ENCODE peak calls at places on chromosome 4, in four cellular contexts. I is kidney epithelial cell, A is stomach, P is cardiac muscle cell. E is an unnamed sample.

GRCh38 chr4:184251680-184252000 is 34.0 kb upstream of the ENPP6 start:
- DNase-seq in P (no peak), I (no peak), A (no peak), E (no peak)

GRCh38 chr4:76197971-76198410 is 15.6 kb downstream of the SCARB2 start:
- DNase-seq in P (peak; percentile 79), I (no peak), A (no peak), E (peak; percentile 61)

GRCh38 chr4:53734584-53735363 is 143.5 kb upstream of the LNX1 start:
- DNase-seq in I (no peak), P (peak; percentile 44), A (no peak), E (no peak)

GRCh38 chr4:184279496-184280082 is 61.9 kb upstream of the ENPP6 start:
- DNase-seq in P (no peak), I (no peak), A (no peak), E (no peak)

GRCh38 chr4:2939383-2940243 is 23.6 kb downstream of the NOP14 start:
- DNase-seq in A (peak; percentile 19), I (no peak), P (no peak), E (no peak)

GRCh38 chr4:169385356-169385755 is 114.6 kb upstream of the SH3RF1 start:
- DNase-seq in P (no peak), I (no peak), A (no peak), E (no peak)

GRCh38 chr4:84661191-84661944 is 78.4 kb downstream of the CDS1 start:
- DNase-seq in A (no peak), I (no peak), P (no peak), E (no peak)

GRCh38 chr4:30402276-30402675 is 317.9 kb upstream of the PCDH7 start:
- DNase-seq in A (no peak), I (no peak), P (peak; percentile 43), E (no peak)

GRCh38 chr4:188781655-188782054 is 642.4 kb downstream of the TRIML1 start:
- DNase-seq in P (no peak), I (no peak), A (peak; percentile 31), E (no peak)

GRCh38 chr4:148573284-148573683 is 131.1 kb upstream of the NR3C2 start:
- DNase-seq in I (no peak), A (no peak), P (no peak), E (no peak)

GRCh38 chr4:82776925-82777542 is 21.6 kb downstream of the SCD5 start:
- DNase-seq in P (peak; percentile 39), I (no peak), A (no peak), E (no peak)

GRCh38 chr4:125762537-125762936 is 447.8 kb downstream of the FAT4 start:
- DNase-seq in P (no peak), I (no peak), A (no peak), E (no peak)

GRCh38 chr4:26279446-26279845 is 41.4 kb upstream of the RBPJ start:
- DNase-seq in P (no peak), A (no peak), I (no peak), E (no peak)

GRCh38 chr4:2250003-2250763 is 8.3 kb upstream of the HAUS3 start:
- DNase-seq in I (no peak), P (no peak), A (peak; percentile 23), E (no peak)

GRCh38 chr4:42816189-42816588 is 76.3 kb upstream of the GRXCR1 start:
- DNase-seq in P (no peak), A (peak; percentile 26), I (no peak), E (no peak)

GRCh38 chr4:109810580-109811387 is 4.8 kb upstream of the GAR1 start:
- DNase-seq in I (no peak), P (no peak), A (no peak), E (no peak)

GRCh38 chr4:159271857-159272256 is 169.0 kb downstream of the RAPGEF2 start:
- DNase-seq in P (no peak), I (no peak), A (no peak), E (no peak)

GRCh38 chr4:6148506-6149205 is 51.7 kb downstream of the JAKMIP1 start:
- DNase-seq in A (no peak), P (no peak), I (no peak), E (no peak)

GRCh38 chr4:124804584-124804983 is 92.1 kb upstream of the ANKRD50 start:
- DNase-seq in P (no peak), A (no peak), I (no peak), E (no peak)

GRCh38 chr4:152590179-152591031 is 54.5 kb upstream of the FBXW7 start:
- DNase-seq in P (peak; percentile 97), A (no peak), I (peak; percentile 80), E (peak; percentile 90)

GRCh38 chr4:41184009-41184408 is 30.3 kb downstream of the APBB2 start:
- DNase-seq in I (no peak), P (no peak), A (no peak), E (no peak)

GRCh38 chr4:41183021-41183553 is 31.3 kb downstream of the APBB2 start:
- DNase-seq in I (no peak), P (no peak), A (no peak), E (no peak)

GRCh38 chr4:41189669-41190068 is 24.7 kb downstream of the APBB2 start:
- DNase-seq in I (no peak), A (no peak), P (no peak), E (no peak)

GRCh38 chr4:41189076-41189475 is 25.3 kb downstream of the APBB2 start:
- DNase-seq in P (no peak), A (no peak), I (no peak), E (no peak)

GRCh38 chr4:41185614-41186609 is 28.4 kb downstream of the APBB2 start:
- DNase-seq in P (no peak), I (peak; percentile 77), A (no peak), E (no peak)
- H3K4me3 ChIP-seq in P (no peak overlapping the region), I (no peak overlapping the region), A (no peak overlapping the region), E (no peak overlapping the region)

GRCh38 chr4:165379662-165380061 is 854 bp downstream of the CPE start:
- DNase-seq in A (no peak), P (peak; percentile 44), I (no peak), E (no peak)
- H3K4me3 ChIP-seq in A (peak overlapping the region; percentile 58), P (peak overlapping the region; percentile 88), I (peak overlapping the region; percentile 55), E (peak overlapping the region; percentile 58)

GRCh38 chr4:123055943-123056342 is 133.5 kb upstream of the NUDT6 start:
- DNase-seq in A (no peak), I (no peak), P (no peak), E (no peak)
- H3K4me3 ChIP-seq in A (no peak overlapping the region), I (no peak overlapping the region), P (no peak overlapping the region), E (no peak overlapping the region)

GRCh38 chr4:108109111-108109510 is 59.6 kb downstream of the LEF1 start:
- DNase-seq in I (no peak), A (no peak), P (no peak), E (no peak)
- H3K4me3 ChIP-seq in I (no peak overlapping the region), A (no peak overlapping the region), P (no peak overlapping the region), E (no peak overlapping the region)

DNA sequence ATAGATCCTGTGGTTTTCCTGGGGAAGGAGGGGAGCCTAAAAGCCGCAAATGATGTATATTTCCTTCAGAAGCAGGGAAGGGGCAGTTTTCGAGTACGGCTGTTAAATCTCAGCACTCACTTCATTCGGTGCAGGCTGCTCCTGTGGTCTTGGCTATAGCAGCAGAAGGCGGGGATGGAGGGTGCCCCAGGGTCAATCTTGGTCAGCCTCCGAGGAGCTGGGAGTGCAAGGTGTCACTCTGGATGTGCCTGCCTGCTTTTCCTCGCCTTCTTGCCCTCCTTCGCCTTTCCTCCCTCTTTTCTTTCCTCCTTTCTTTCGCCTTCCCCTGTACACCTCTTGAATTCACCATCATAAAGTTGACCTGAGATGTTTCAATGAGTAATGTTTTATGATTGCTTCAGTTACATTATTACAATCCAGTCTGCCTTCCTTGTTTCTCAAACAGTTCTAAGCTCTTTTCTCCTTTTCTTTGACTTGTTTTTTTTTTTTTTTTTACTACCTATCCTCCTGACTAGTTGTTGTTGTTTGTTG is 101.6 kb downstream of the RELL1 start:
- DNase-seq in A (no peak), P (no peak), I (no peak), E (no peak)
- H3K4me3 ChIP-seq in A (no peak overlapping the region), P (no peak overlapping the region), I (no peak overlapping the region), E (no peak overlapping the region)

GRCh38 chr4:72387959-72388358 is 181.1 kb downstream of the ADAMTS3 start:
- DNase-seq in A (no peak), I (no peak), P (no peak), E (no peak)
- H3K4me3 ChIP-seq in A (no peak overlapping the region), I (no peak overlapping the region), P (no peak overlapping the region), E (no peak overlapping the region)

GRCh38 chr4:186204611-186205144 is 13.3 kb downstream of the CYP4V2 start:
- DNase-seq in A (peak; percentile 39), I (no peak), P (no peak), E (no peak)
- H3K4me3 ChIP-seq in A (peak overlapping the region; percentile 23), I (no peak overlapping the region), P (no peak overlapping the region), E (no peak overlapping the region)

GRCh38 chr4:101238706-101239105 is 108.6 kb downstream of the PPP3CA start:
- DNase-seq in I (no peak), P (peak; percentile 72), A (no peak), E (no peak)
- H3K4me3 ChIP-seq in I (no peak overlapping the region), P (no peak overlapping the region), A (no peak overlapping the region), E (no peak overlapping the region)

GRCh38 chr4:17781072-17781830 is at the start of gene FAM184B:
- DNase-seq in I (no peak), P (peak; percentile 15), A (no peak), E (no peak)
- H3K4me3 ChIP-seq in I (peak within 1 kb of the TSS; percentile 19), P (peak within 1 kb of the TSS; percentile 29), A (peak within 1 kb of the TSS; percentile 54), E (peak within 1 kb of the TSS; percentile 53)

E was measured in astrocyte of the cerebellum.